ENCODE peak calls at places on chromosome 7, in eight cellular contexts. F, B, L, E, C, W, A and V are unnamed samples.

GRCh38 chr7:132102942-132103341 is 473.3 kb downstream of the PLXNA4 start:
- DNase-seq in F (no peak), B (no peak), L (no peak), E (no peak), C (no peak), W (no peak), A (no peak), V (no peak)

GRCh38 chr7:90736968-90737939 is 141.1 kb downstream of the CDK14 start:
- DNase-seq in F (no peak), B (no peak), L (no peak), E (no peak), C (no peak), W (no peak), A (no peak), V (no peak)

GRCh38 chr7:35286986-35287385 is 33.1 kb upstream of the TBX20 start:
- DNase-seq in F (no peak), B (no peak), L (no peak), E (no peak), C (no peak), W (no peak), A (no peak), V (no peak)

GRCh38 chr7:120979765-120980499 is 8.6 kb upstream of the CPED1 start:
- DNase-seq in F (no peak), B (peak), L (no peak), E (no peak), C (no peak), W (no peak), A (no peak), V (no peak)

GRCh38 chr7:34059551-34059840 is 154.2 kb downstream of the BMPER start:
- DNase-seq in F (no peak), B (no peak), L (no peak), E (no peak), C (no peak), W (no peak), A (no peak), V (no peak)

GRCh38 chr7:69871886-69872592 is 273.8 kb downstream of the AUTS2 start:
- DNase-seq in F (no peak), B (no peak), L (no peak), E (no peak), C (no peak), W (no peak), A (no peak), V (no peak)

GRCh38 chr7:33677556-33677955 is 227.8 kb upstream of the BMPER start:
- DNase-seq in F (peak), B (no peak), L (no peak), E (no peak), C (no peak), W (no peak), A (no peak), V (no peak)

GRCh38 chr7:135333196-135333595 is 99.6 kb downstream of the STRA8 start:
- DNase-seq in F (no peak), B (no peak), L (no peak), E (no peak), C (no peak), W (no peak), A (no peak), V (no peak)

GRCh38 chr7:116327751-116328150 is 117.4 kb downstream of the TES start:
- DNase-seq in F (peak), B (peak), L (no peak), E (no peak), C (no peak), W (no peak), A (no peak), V (no peak)

GRCh38 chr7:142880886-142881505 is 4.5 kb downstream of the TRPV6 start:
- DNase-seq in F (peak), B (no peak), L (no peak), E (peak), C (peak), W (peak), A (peak), V (no peak)

GRCh38 chr7:35993113-35993512 is 159.9 kb upstream of the EEPD1 start:
- DNase-seq in F (peak), B (no peak), L (no peak), E (peak), C (no peak), W (no peak), A (no peak), V (no peak)

GRCh38 chr7:44093102-44093641 is 10.8 kb upstream of the POLM start:
- DNase-seq in F (no peak), B (no peak), L (no peak), E (no peak), C (no peak), W (no peak), A (no peak), V (no peak)

GRCh38 chr7:22563115-22563514 is 63.1 kb upstream of the STEAP1B start:
- DNase-seq in F (no peak), B (no peak), L (no peak), E (peak), C (peak), W (no peak), A (no peak), V (no peak)

GRCh38 chr7:150507947-150508602 is 6.6 kb upstream of the GIMAP7 start:
- DNase-seq in F (no peak), B (no peak), L (no peak), E (no peak), C (no peak), W (no peak), A (no peak), V (no peak)

GRCh38 chr7:45703911-45704682 is 129.9 kb downstream of the ADCY1 start:
- DNase-seq in F (no peak), B (no peak), L (no peak), E (no peak), C (no peak), W (peak), A (no peak), V (no peak)

GRCh38 chr7:114026486-114027089 is 107.8 kb upstream of the PPP1R3A start:
- DNase-seq in F (no peak), B (peak), L (no peak), E (peak), C (peak), W (no peak), A (no peak), V (no peak)

GRCh38 chr7:38909870-38910269 is 879 bp upstream of the VPS41 start:
- DNase-seq in F (no peak), B (no peak), L (no peak), E (no peak), C (no peak), W (no peak), A (no peak), V (no peak)

DNA sequence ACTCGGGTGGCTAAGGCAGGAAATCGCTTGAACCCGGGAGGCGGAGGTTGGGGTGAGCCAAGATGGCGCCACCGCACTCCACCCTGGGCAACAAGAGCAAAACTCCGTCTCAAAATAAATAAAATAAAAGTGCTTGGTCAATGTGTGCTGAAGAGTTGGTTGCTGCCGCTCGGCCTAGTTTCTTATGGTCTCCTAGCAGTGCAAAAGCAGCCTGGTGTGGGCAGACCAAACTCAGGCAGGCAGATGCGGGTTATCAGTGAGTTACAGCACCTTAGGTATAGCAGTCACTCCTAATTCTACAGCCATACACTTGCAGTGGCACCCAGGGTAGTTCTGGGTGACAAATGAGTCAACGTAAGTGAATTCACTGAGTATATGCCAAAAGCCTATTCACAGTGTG is 22.6 kb downstream of the HSPB1 start:
- DNase-seq in F (no peak), B (no peak), L (no peak), E (no peak), C (no peak), W (no peak), A (peak), V (no peak)
- H3K27ac ChIP-seq in F (no peak), B (no peak), L (no peak), E (no peak), C (no peak), W (no peak), A (peak), V (no peak)

GRCh38 chr7:151687523-151688235 is 168.0 kb upstream of the RHEB start:
- DNase-seq in F (peak), B (peak), L (no peak), E (peak), C (peak), W (peak), A (peak), V (peak)

GRCh38 chr7:151686016-151686766 is 166.5 kb upstream of the RHEB start:
- DNase-seq in F (no peak), B (no peak), L (no peak), E (no peak), C (no peak), W (no peak), A (peak), V (no peak)

GRCh38 chr7:151684408-151685175 is 164.9 kb upstream of the RHEB start:
- DNase-seq in F (no peak), B (no peak), L (no peak), E (no peak), C (no peak), W (no peak), A (peak), V (no peak)

GRCh38 chr7:151688236-151688780 is 168.6 kb upstream of the RHEB start:
- DNase-seq in F (peak), B (no peak), L (no peak), E (no peak), C (no peak), W (no peak), A (peak), V (no peak)

GRCh38 chr7:151686826-151687225 is 167.1 kb upstream of the RHEB start:
- DNase-seq in F (no peak), B (no peak), L (no peak), E (no peak), C (no peak), W (no peak), A (no peak), V (no peak)
- H3K27ac ChIP-seq in F (peak), B (peak), L (no peak), E (peak), C (no peak), W (no peak), A (no peak), V (peak)

DNA sequence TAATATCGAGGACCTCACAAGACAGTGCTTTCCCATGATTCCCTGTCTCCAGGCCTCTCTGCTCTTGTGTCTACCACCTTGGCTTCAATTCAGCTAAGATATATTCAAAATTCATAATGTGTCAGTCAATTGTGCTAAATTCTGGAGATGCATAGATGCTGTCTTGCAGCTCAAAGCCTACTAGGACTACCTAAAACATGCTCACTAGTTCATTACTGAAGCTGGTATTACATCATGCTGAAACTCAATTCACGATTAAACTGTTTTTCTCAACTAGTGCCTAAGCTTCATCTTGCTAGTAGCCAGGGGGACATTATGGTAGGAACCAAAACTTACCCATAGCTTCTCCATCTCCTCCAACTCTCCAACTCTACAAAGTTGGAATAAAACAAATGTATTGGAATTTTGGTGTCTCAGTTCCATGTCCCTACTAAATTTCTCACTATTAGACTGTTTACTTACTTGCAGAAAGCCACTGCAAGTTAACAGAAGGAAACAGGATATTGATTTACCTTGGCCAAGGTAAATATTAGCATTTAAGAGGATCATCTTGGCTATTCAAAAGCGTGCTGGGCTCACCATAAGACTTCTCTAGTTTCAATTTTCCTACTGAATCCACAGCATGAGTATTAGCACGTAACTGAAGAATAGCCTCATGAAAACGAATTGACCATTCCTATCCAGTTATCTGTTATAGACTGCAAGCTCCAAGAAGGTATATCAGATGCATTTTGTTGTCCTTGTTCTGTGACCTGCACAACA is 53.6 kb downstream of the CREB3L2 start:
- DNase-seq in F (no peak), B (no peak), L (no peak), E (no peak), C (no peak), W (no peak), A (no peak), V (no peak)
- H3K27ac ChIP-seq in F (no peak), B (no peak), L (no peak), E (no peak), C (no peak), W (no peak), A (no peak), V (peak)

GRCh38 chr7:129010075-129010474 is 44.8 kb downstream of the TNPO3 start:
- DNase-seq in F (no peak), B (no peak), L (no peak), E (no peak), C (no peak), W (no peak), A (no peak), V (no peak)
- H3K27ac ChIP-seq in F (no peak), B (no peak), L (no peak), E (no peak), C (no peak), W (no peak), A (no peak), V (no peak)